ENCODE peak calls at places on chromosomes 11 and 22, in six cellular contexts. U is transverse colon, L is HCT116, W is prostate gland, H is suprapubic skin, C is SK-N-SH. S is an unnamed sample.
A peak's percentile ranks its signal among the peaks of the same experiment; 100 is the strongest.

GRCh38 chr11:104089481-104089880 is 53.0 kb downstream of the DDI1 start:
- DNase-seq in L (no peak), C (no peak), U (no peak), H (no peak), W (no peak), S (no peak)

GRCh38 chr11:128714881-128715280 is 21.0 kb downstream of the FLI1 start:
- DNase-seq in W (no peak), L (no peak), U (no peak), C (no peak), H (no peak), S (no peak)

GRCh38 chr22:47156352-47157092 is 394.1 kb downstream of the TBC1D22A start:
- DNase-seq in H (no peak), C (no peak), L (no peak), U (no peak), W (no peak), S (no peak)

GRCh38 chr11:103433976-103434375 is 324.8 kb downstream of the DYNC2H1 start:
- DNase-seq in U (no peak), H (no peak), C (no peak), W (no peak), L (no peak), S (no peak)

GRCh38 chr11:83285131-83285770 is 916 bp downstream of the CCDC90B start:
- DNase-seq in C (no peak), L (no peak), W (no peak), U (no peak), H (no peak), S (no peak)

GRCh38 chr11:443542-444199 is 1.9 kb upstream of the ANO9 start:
- DNase-seq in W (no peak), C (no peak), H (no peak), U (no peak), L (no peak), S (no peak)

GRCh38 chr22:26168934-26169311 is 339 bp upstream of the SEZ6L start:
- DNase-seq in L (no peak), W (no peak), U (no peak), H (no peak), C (no peak), S (no peak)

GRCh38 chr11:8070417-8071101 is 10.5 kb upstream of the TUB start:
- DNase-seq in W (no peak), H (peak; percentile 44), U (no peak), C (peak; percentile 73), L (peak; percentile 21), S (no peak)

GRCh38 chr11:14029971-14030531 is 67.5 kb downstream of the SPON1 start:
- DNase-seq in H (peak; percentile 60), L (no peak), U (peak; percentile 50), W (peak; percentile 79), C (no peak), S (peak; percentile 82)

GRCh38 chr11:36186340-36186739 is 102.9 kb downstream of the COMMD9 start:
- DNase-seq in L (no peak), W (peak; percentile 42), U (no peak), H (no peak), C (no peak), S (no peak)

GRCh38 chr22:28105988-28106387 is 186.9 kb upstream of the PITPNB start:
- DNase-seq in W (no peak), C (no peak), H (no peak), L (no peak), U (no peak), S (no peak)

DNA sequence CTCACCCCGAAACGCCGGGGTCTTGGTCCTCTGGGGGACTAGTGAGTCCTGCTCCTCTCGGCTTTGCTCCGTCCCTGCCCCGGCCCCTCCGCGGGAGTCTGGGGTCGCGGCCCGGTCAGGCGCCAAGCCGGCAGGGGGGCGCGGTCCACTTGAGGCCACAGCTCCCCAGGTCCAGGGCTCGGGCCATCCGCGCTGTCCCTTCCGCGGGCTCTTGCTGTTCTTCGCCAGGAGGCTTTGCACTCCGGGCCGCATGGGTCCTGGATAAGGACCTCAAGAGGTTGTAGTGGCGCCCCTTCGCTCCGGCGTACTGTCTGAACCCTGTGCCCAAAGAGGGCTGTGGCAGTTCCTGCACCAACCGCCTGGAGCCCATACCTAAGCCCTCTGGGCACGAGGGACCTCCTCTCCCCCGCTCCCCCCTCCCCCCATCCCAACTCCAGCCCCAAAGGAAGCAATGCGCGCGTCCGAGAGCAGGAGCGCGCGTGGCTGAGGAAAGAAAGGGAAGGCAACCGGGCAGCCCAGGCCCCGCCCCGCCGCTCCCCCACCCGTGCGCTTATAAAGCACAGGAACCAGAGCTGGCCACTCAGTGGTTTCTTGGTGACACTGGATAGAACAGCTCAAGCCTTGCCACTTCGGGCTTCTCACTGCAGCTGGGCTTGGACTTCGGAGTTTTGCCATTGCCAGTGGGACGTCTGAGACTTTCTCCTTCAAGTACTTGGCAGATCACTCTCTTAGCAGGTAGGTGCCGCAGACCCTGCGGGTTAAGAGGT is at the start of gene ADM:
- DNase-seq in C (peak; percentile 94), H (peak; percentile 93), W (peak; percentile 93), U (peak; percentile 93), L (peak; percentile 91), S (peak; percentile 96)
- TF ChIP-seq POLR2AphosphoS5 in C (peak; percentile 99), H (peak; percentile 87), W (peak; percentile 92), U (peak; percentile 99), L (peak; percentile 100), S (peak; percentile 97)

GRCh38 chr11:76380977-76381719 is at the start of the genes GVQW3 and THAP12:
- DNase-seq in L (peak; percentile 93), C (peak; percentile 99), W (peak; percentile 96), U (peak; percentile 98), H (peak; percentile 97), S (peak; percentile 99)
- TF ChIP-seq CTCF in L (peak; percentile 22), C (peak; percentile 30), W (no peak), U (no peak), H (peak; percentile 10), S (no peak)

GRCh38 chr11:114258696-114259095 is 37.5 kb upstream of the NNMT start:
- DNase-seq in W (no peak), H (no peak), U (no peak), C (no peak), L (no peak), S (peak; percentile 75)
- H3K4me3 ChIP-seq in W (no peak overlapping the region), H (no peak overlapping the region), U (no peak overlapping the region), C (no peak overlapping the region), L (no peak overlapping the region), S (no peak overlapping the region)

GRCh38 chr11:60982184-60982583 is 10.7 kb downstream of the CD6 start:
- DNase-seq in C (no peak), L (no peak), H (peak; percentile 35), U (no peak), W (no peak), S (no peak)

GRCh38 chr11:60974726-60975125 is 3.2 kb downstream of the CD6 start:
- DNase-seq in L (no peak), H (peak; percentile 30), W (no peak), U (no peak), C (peak; percentile 41), S (no peak)

GRCh38 chr11:60977224-60977623 is 5.7 kb downstream of the CD6 start:
- DNase-seq in L (no peak), H (peak; percentile 31), C (no peak), W (no peak), U (no peak), S (no peak)

GRCh38 chr11:60981515-60981914 is 10.0 kb downstream of the CD6 start:
- DNase-seq in L (no peak), U (no peak), H (peak; percentile 52), C (no peak), W (no peak), S (no peak)

GRCh38 chr11:60978546-60979380 is 7.3 kb downstream of the CD6 start:
- DNase-seq in L (no peak), W (no peak), H (peak; percentile 28), U (no peak), C (peak; percentile 58), S (no peak)
- TF ChIP-seq POLR2AphosphoS5 in L (no peak), W (no peak), H (no peak), U (no peak), C (no peak), S (no peak)

DNA sequence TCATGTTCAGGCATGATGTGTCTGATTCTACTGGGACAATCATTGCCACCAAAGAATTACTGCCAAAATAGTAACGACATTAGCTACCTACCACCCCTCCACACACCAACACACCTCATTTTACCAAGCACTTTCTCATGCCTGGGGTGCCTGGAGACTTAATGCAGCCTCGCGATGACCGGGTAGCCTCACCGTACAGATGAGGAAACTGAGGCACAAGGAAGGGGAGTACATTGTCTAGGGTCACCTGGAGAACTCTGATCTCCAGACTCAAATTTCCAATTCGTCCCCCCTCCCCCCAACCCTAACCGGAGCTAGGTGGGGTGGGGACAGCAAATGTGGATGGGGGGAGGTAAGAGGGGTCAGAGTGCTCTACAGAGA is 2.7 kb upstream of the RTN4RL2 start:
- DNase-seq in L (no peak), H (no peak), U (no peak), C (no peak), W (no peak), S (no peak)
- TF ChIP-seq CTCF in L (no peak), H (no peak), U (no peak), C (peak; percentile 1), W (no peak), S (no peak)